ENCODE peak calls at places on chromosome 7, in nine cellular contexts. K, S, A, J, N, R, L, D and V are unnamed samples.

GRCh38 chr7:26924149-26924767 is 59.9 kb upstream of the SKAP2 start:
- DNase-seq in K (no peak), S (no peak), A (no peak), J (no peak), N (no peak), R (no peak), L (no peak), D (no peak), V (no peak)

GRCh38 chr7:116952640-116953371 is 495 bp upstream of the ST7 start:
- DNase-seq in K (no peak), S (no peak), A (peak; percentile 56), J (peak; percentile 8), N (no peak), R (no peak), L (peak; percentile 53), D (peak; percentile 32), V (no peak)

GRCh38 chr7:151822541-151823181 is 54.3 kb downstream of the PRKAG2 start:
- DNase-seq in K (no peak), S (no peak), A (no peak), J (no peak), N (no peak), R (no peak), L (no peak), D (no peak), V (no peak)

GRCh38 chr7:136062625-136063336 is 85.6 kb upstream of the MTPN start:
- DNase-seq in K (no peak), S (no peak), A (no peak), J (no peak), N (no peak), R (no peak), L (no peak), D (no peak), V (no peak)

GRCh38 chr7:28364082-28364481 is 48.2 kb upstream of the CREB5 start:
- DNase-seq in K (no peak), S (no peak), A (no peak), J (no peak), N (no peak), R (no peak), L (no peak), D (no peak), V (no peak)

GRCh38 chr7:7099584-7100014 is 82.7 kb upstream of the C1GALT1 start:
- DNase-seq in K (no peak), S (peak; percentile 82), A (peak; percentile 97), J (no peak), N (peak; percentile 60), R (no peak), L (peak; percentile 93), D (no peak), V (no peak)

GRCh38 chr7:100947792-100948191 is 1.5 kb upstream of the MUC3A start:
- DNase-seq in K (no peak), S (no peak), A (no peak), J (no peak), N (no peak), R (no peak), L (no peak), D (no peak), V (no peak)

GRCh38 chr7:67841896-67842295 is 845.3 kb downstream of the TYW1 start:
- DNase-seq in K (no peak), S (no peak), A (no peak), J (no peak), N (no peak), R (no peak), L (no peak), D (no peak), V (no peak)